ENCODE peak calls at places on chromosome 1, in eight cellular contexts. V, D, U, T, F, Z, M and W are unnamed samples.

GRCh38 chr1:245810181-245810727 is 655.5 kb downstream of the KIF26B start:
- DNase-seq in U (no peak), V (peak), T (no peak), F (no peak), M (no peak), D (peak), Z (no peak), W (no peak)

GRCh38 chr1:110673197-110673701 is 1.5 kb downstream of the KCNA3 start:
- DNase-seq in T (no peak), U (no peak), D (no peak), V (no peak), Z (no peak), F (peak), M (no peak), W (no peak)

GRCh38 chr1:2596530-2597333 is 10.2 kb downstream of the PRXL2B start:
- DNase-seq in U (no peak), D (no peak), V (no peak), M (peak), T (no peak), F (no peak), Z (no peak), W (peak)

GRCh38 chr1:20546637-20547036 is 5.7 kb upstream of the FAM43B start:
- DNase-seq in V (no peak), T (no peak), D (no peak), Z (no peak), M (no peak), F (no peak), U (no peak), W (no peak)

GRCh38 chr1:164617607-164618564 is 58.9 kb downstream of the PBX1 start:
- DNase-seq in F (no peak), U (peak), D (peak), T (peak), V (peak), M (peak), Z (peak), W (no peak)

GRCh38 chr1:212930986-212931678 is 19.2 kb upstream of the VASH2 start:
- DNase-seq in D (no peak), V (peak), F (no peak), M (no peak), Z (no peak), U (no peak), T (no peak), W (no peak)

GRCh38 chr1:50308883-50309282 is 114.4 kb downstream of the DMRTA2 start:
- DNase-seq in M (peak), Z (peak), T (peak), D (peak), V (peak), F (no peak), U (peak), W (no peak)

GRCh38 chr1:104488296-104489015 is 738.8 kb downstream of the AMY1C start:
- DNase-seq in U (no peak), D (no peak), M (no peak), F (no peak), V (no peak), Z (no peak), T (no peak), W (no peak)

GRCh38 chr1:94579876-94580294 is 38.3 kb upstream of the F3 start:
- DNase-seq in U (peak), V (peak), F (no peak), D (peak), T (peak), M (peak), Z (peak), W (no peak)

GRCh38 chr1:117051224-117052064 is 8.7 kb upstream of the TTF2 start:
- DNase-seq in M (no peak), U (peak), Z (peak), D (peak), V (peak), T (no peak), F (no peak), W (no peak)

DNA sequence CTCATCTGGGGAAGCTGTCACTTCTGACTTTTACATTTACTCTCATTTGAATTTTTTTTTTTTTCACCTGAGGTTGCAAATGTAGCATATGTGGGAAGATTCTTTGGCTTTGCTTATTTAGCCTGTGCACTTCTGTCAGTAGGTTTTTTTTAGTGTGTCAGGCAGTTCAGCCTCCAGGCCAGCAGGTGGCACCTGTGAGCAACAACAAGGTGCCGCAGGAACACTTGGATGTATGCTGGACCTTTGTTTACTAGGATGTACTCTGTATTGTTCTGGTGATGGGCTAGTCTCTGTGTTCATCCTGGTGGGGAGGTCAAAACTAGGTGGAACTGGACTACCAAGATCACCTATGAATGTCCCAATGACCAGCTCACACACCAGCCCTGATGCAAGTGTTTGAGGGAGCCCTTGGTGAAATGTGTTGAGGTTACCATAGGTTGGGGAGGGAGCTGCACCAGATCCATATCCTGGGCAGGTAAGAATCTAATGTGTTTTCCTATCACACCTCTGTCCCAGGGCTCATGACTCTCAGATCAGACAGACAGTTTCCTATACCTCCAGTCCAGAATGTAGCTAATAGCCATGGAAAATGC is 618.2 kb downstream of the BRINP3 start:
- DNase-seq in F (no peak), T (no peak), Z (peak), V (peak), M (peak), D (no peak), U (peak), W (no peak)
- TF ChIP-seq CTCF in F (no peak), T (peak), Z (peak), V (peak), M (peak), D (peak), U (peak), W (peak)

GRCh38 chr1:81377406-81377805 is 423.3 kb upstream of the ADGRL2 start:
- DNase-seq in T (no peak), Z (no peak), F (no peak), D (no peak), V (peak), M (peak), U (no peak), W (no peak)
- TF ChIP-seq CTCF in T (no peak), Z (no peak), F (no peak), D (peak), V (peak), M (peak), U (no peak), W (no peak)

DNA sequence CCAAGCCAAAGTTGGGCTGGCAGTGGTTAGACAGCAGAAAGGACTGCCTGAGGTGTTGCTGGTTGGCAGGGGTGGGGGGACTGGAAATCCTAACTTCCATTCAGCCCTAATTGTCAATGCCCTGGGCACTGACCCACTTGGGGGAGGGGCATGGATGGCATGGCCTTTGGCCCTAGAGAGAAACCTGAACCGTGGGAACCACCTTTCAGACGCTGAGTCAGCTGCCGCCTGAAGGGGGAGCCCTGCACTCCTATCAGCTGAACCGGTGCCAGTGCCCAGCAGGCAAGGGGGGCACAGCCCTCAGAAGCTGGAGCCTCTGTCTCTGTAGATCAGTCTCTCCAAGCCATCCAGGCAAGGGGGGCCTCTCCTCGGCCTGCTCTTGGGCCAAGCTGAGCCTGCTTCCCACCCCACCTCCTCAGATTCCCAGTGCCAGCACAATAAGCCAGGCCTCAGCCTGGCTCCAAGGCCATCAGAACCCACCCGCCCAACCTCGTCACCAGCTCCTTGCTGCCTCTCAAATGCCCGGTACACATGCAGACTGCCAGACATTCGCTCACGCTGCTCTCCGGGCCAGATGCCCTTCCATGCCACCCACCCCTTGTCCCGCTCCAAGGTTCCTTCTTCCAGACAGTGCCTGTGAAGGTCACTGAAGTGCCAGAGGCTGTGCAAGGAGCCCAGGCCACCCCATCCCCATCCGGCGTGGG is 11.6 kb downstream of the TINAGL1 start:
- DNase-seq in D (peak), M (peak), Z (peak), T (peak), U (no peak), V (peak), F (no peak), W (peak)
- TF ChIP-seq CTCF in D (peak), M (peak), Z (peak), T (peak), U (peak), V (peak), F (peak), W (peak)

GRCh38 chr1:234588402-234588801 is 21.6 kb downstream of the IRF2BP2 start:
- DNase-seq in D (no peak), F (no peak), T (no peak), V (no peak), U (no peak), M (no peak), Z (no peak), W (no peak)
- TF ChIP-seq CTCF in D (no peak), F (no peak), T (no peak), V (no peak), U (no peak), M (no peak), Z (no peak), W (no peak)